ENCODE peak calls at places on chromosomes 4 and X, in seven cellular contexts. U is ovary, K is heart right ventricle, X is cardiac muscle cell, J is lung, G is Caco-2, P is A549. S is an unnamed sample. For H3K4me1, the result is how much of the 10 kb centered on the place peaks cover.

GRCh38 chrX:10217218-10217617 is 60.4 kb downstream of the CLCN4 start:
- DNase-seq in U (no peak), K (no peak), X (no peak), J (no peak), G (no peak), P (no peak), S (no peak)

GRCh38 chrX:10483191-10483808 is 137.1 kb downstream of the MID1 start:
- DNase-seq in U (peak), K (peak), X (peak), J (no peak), G (no peak), P (no peak), S (no peak)

GRCh38 chr4:170682511-170682910 is 592.8 kb upstream of the AADAT start:
- DNase-seq in U (no peak), K (no peak), X (no peak), J (no peak), G (no peak), P (no peak), S (no peak)

GRCh38 chrX:118047446-118048186 is 69.0 kb downstream of the KLHL13 start:
- DNase-seq in U (no peak), K (no peak), X (no peak), J (no peak), G (no peak), P (no peak), S (no peak)

GRCh38 chr4:84441758-84442377 is 57.2 kb downstream of the NKX6-1 start:
- DNase-seq in U (no peak), K (no peak), X (no peak), J (no peak), G (no peak), P (no peak), S (no peak)

GRCh38 chrX:40007136-40007535 is 90.6 kb downstream of the BCOR start:
- DNase-seq in U (no peak), K (no peak), X (no peak), J (no peak), G (no peak), P (no peak), S (no peak)

GRCh38 chrX:103453655-103454054 is 65.6 kb downstream of the RAB40A start:
- DNase-seq in U (no peak), K (no peak), X (no peak), J (no peak), G (no peak), P (peak), S (no peak)

GRCh38 chr4:70954032-70954431 is 39.4 kb upstream of the DCK start:
- DNase-seq in U (no peak), K (no peak), X (no peak), J (no peak), G (no peak), P (no peak), S (no peak)

GRCh38 chr4:94653095-94653649 is 104.6 kb upstream of the BMPR1B start:
- DNase-seq in U (no peak), K (no peak), X (no peak), J (no peak), G (no peak), P (no peak), S (no peak)

GRCh38 chr4:86247328-86247727 is 112.5 kb downstream of the MAPK10 start:
- DNase-seq in U (no peak), K (no peak), X (no peak), J (no peak), G (no peak), P (no peak), S (no peak)

GRCh38 chr4:62209757-62210156 is 1009.6 kb downstream of the ADGRL3 start:
- DNase-seq in U (no peak), K (no peak), X (no peak), J (no peak), G (no peak), P (no peak), S (no peak)

GRCh38 chr4:1329408-1330371 is 17.3 kb upstream of the UVSSA start:
- DNase-seq in U (no peak), K (no peak), X (no peak), J (no peak), G (no peak), P (no peak), S (peak)

GRCh38 chr4:63566658-63567057 is 842.6 kb downstream of the TECRL start:
- DNase-seq in U (no peak), K (no peak), X (no peak), J (no peak), G (no peak), P (no peak), S (no peak)

GRCh38 chr4:63558709-63559108 is 850.5 kb downstream of the TECRL start:
- DNase-seq in U (no peak), K (no peak), X (no peak), J (no peak), G (no peak), P (no peak), S (no peak)

DNA sequence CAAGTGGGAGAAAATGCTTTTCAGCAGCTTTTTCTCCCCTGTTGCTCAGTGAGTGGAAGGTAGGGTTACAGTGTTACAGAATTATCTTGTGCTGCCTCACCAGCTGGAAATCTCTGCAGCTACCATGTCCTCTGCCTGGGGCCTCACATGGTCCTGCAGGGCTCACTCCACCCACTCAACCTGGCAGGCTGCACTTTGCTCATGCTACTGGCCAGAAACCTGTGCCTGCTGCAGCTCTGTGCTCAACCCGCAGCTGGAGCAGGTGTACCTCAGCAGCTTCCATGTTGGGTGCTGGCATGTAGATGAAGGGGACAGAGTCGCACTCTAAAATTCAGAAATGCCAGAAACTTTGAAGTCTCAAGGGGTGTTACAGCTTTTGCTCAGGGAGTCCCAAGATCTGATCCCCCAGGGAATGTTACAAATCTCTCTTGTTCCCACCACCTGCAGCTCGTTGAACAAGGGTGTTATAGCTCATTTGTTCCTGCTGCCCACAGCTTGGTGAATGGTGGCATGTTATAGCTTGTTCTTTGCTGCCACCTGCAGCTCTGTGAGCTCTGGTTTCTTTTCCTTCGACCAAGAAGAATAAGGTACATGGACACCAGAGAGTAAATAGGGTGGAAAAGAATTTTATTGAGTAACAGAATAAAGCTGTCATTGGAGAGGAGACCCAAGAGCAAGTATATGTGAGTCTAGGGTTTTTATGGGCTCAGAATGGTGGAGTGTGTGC is 845.8 kb downstream of the TECRL start:
- DNase-seq in U (no peak), K (no peak), X (peak), J (no peak), G (no peak), P (no peak), S (no peak)
- TF ChIP-seq CTCF in U (no peak), K (no peak), X (no peak), J (no peak), G (no peak), P (no peak), S (no peak)

DNA sequence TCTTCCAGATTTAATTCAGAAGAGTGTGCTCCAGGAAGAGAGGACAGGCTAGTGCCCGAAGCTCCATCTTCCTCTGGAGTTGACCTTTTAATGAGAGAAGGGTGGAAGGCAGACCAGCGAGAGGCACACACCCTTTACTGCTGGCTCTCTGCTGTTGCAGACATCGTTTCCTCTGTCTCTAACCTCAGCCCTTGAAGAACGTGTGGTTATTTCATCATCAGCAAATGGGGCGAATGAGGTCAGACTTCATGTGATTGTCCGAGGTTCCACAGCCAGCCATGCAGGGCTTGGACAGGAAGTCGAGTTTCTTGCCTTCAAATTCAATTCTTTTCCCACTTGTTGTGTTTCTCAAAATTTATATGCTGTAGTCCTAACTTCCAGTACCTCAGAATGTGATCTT is 155.2 kb upstream of the MSX1 start:
- DNase-seq in U (no peak), K (no peak), X (no peak), J (no peak), G (no peak), P (no peak), S (no peak)
- H3K4me1 ChIP-seq in U (under half), K (under half), X (under half), J (under half), G (under half), P (under half), S (under half)

GRCh38 chr4:6695660-6696581 is 2.2 kb downstream of the S100P start:
- DNase-seq in U (no peak), K (no peak), X (no peak), J (peak), G (peak), P (peak), S (no peak)
- TF ChIP-seq CTCF in U (no peak), K (no peak), X (no peak), J (no peak), G (no peak), P (no peak), S (no peak)

GRCh38 chr4:25860586-25861421 is 2.0 kb downstream of the SEL1L3 start:
- DNase-seq in U (no peak), K (no peak), X (no peak), J (peak), G (no peak), P (no peak), S (no peak)

GRCh38 chr4:25857403-25857802 is 5.4 kb downstream of the SEL1L3 start:
- DNase-seq in U (no peak), K (no peak), X (no peak), J (no peak), G (no peak), P (no peak), S (no peak)

GRCh38 chr4:25857851-25858400 is 4.9 kb downstream of the SEL1L3 start:
- DNase-seq in U (no peak), K (no peak), X (no peak), J (no peak), G (no peak), P (no peak), S (no peak)

GRCh38 chr4:25861422-25861926 is 1.3 kb downstream of the SEL1L3 start:
- DNase-seq in U (no peak), K (no peak), X (no peak), J (no peak), G (no peak), P (no peak), S (no peak)

DNA sequence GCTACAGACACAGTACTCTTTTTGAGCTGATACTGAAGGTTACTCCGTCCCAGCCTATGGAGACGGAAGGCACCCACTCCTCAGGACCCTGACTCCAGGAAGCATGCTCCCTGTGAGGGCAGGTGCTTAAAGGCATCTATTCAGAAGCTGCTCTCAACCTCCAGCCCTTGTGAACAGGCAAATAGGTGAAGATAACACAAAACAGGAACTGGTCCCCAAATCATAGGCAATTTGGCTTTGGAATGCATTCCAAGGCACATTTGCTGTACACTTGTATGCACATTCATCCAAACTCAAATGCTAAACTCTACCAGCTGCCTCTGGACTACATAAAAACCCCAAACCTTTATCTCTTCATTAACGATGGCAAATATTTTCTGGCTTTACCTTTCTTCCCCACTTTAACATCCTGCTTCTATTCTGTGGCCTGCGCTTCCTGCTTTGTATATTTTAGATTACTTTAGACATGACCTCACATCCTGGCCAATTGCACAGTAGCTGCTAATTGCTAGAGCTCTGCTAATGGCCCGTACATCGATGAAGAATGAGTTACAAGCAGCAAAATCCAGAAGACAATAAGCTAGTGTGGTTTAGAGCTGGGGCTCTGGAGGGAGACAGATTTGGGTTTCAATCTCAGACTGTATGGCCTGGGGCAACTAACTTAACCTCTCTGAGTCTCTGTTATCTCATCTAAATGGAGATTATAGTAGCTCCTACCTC is 3.2 kb downstream of the SEL1L3 start:
- DNase-seq in U (no peak), K (no peak), X (no peak), J (no peak), G (no peak), P (no peak), S (no peak)
- H3K4me1 ChIP-seq in U (under half), K (half or more), X (under half), J (under half), G (under half), P (under half), S (under half)

S was measured in psoas muscle.